ENCODE peak calls at places on chromosomes 3 and 15, in ten cellular contexts. W is type B pancreatic cell; S is stimulated activated CD8-positive, alpha-beta memory T cell treated with anti-CD3 and anti-CD28 coated beads, Interleukin-15, amount 100 ng/mL, for 1 hour; L is mesothelial cell of epicardium; X is H54; R is hepatic stellate cell; Z is pons; H is stimulated activated effector memory CD8-positive, alpha-beta T cell treated with anti-CD3 and anti-CD28 coated beads, Interleukin-12 subunit alpha, Interleukin-12 subunit beta, amount 100 ng/mL, for 72 hours; Q is RWPE1; P is mammary epithelial cell. J is an unnamed sample.
A peak's percentile ranks its signal among the peaks of the same experiment; 100 is the strongest.

GRCh38 chr3:187913617-187914033 is 168.4 kb upstream of the BCL6 start:
- DNase-seq in H (no peak), X (peak; percentile 28), L (no peak), Q (peak; percentile 45), R (no peak), P (peak; percentile 49), Z (no peak), W (no peak), S (no peak), J (peak; percentile 69)

GRCh38 chr3:16547555-16547954 is 34.1 kb upstream of the RFTN1 start:
- DNase-seq in W (no peak), H (no peak), S (no peak), Q (no peak), P (no peak), Z (no peak), X (no peak), R (no peak), L (no peak), J (no peak)

GRCh38 chr3:168977696-168978374 is 685.7 kb downstream of the MECOM start:
- DNase-seq in H (no peak), Z (peak; percentile 28), S (no peak), R (no peak), Q (no peak), L (no peak), X (no peak), W (no peak), P (no peak), J (no peak)

GRCh38 chr3:32175607-32176197 is 62.8 kb upstream of the CMTM8 start:
- DNase-seq in H (peak; percentile 63), R (peak; percentile 40), L (no peak), W (no peak), S (peak; percentile 42), Z (peak; percentile 59), P (peak; percentile 35), Q (peak; percentile 48), X (peak; percentile 56), J (no peak)

GRCh38 chr3:24521306-24522154 is 26.9 kb upstream of the THRB start:
- DNase-seq in S (no peak), X (no peak), Z (no peak), L (peak; percentile 36), Q (peak; percentile 29), P (peak; percentile 48), R (peak; percentile 31), W (peak; percentile 74), H (no peak), J (no peak)

GRCh38 chr3:152333928-152334327 is 65.2 kb downstream of the MBNL1 start:
- DNase-seq in Z (no peak), R (no peak), P (no peak), W (no peak), Q (no peak), S (no peak), H (no peak), L (no peak), X (no peak), J (no peak)

GRCh38 chr15:99409097-99409473 is 156.7 kb upstream of the MEF2A start:
- DNase-seq in H (no peak), W (no peak), P (peak; percentile 58), L (no peak), R (peak; percentile 86), Z (peak; percentile 67), S (no peak), X (peak; percentile 30), Q (peak; percentile 82), J (peak; percentile 23)

GRCh38 chr15:60379466-60380274 is 18.1 kb downstream of the ANXA2 start:
- DNase-seq in R (no peak), P (peak; percentile 93), X (no peak), S (no peak), Q (peak; percentile 46), Z (no peak), W (no peak), L (no peak), H (no peak), J (no peak)

GRCh38 chr3:38723569-38724391 is 74.3 kb upstream of the SCN5A start:
- DNase-seq in R (no peak), Z (no peak), L (no peak), W (no peak), P (no peak), S (no peak), X (no peak), H (no peak), Q (no peak), J (no peak)

GRCh38 chr3:153640689-153641308 is 478.8 kb downstream of the RAP2B start:
- DNase-seq in H (no peak), Q (no peak), Z (no peak), P (no peak), X (no peak), S (no peak), R (no peak), W (no peak), L (no peak), J (no peak)

GRCh38 chr3:190566043-190566933 is 52.4 kb downstream of the IL1RAP start:
- DNase-seq in W (no peak), H (peak; percentile 68), R (peak; percentile 76), P (peak; percentile 100), X (peak; percentile 76), Z (peak; percentile 84), Q (peak; percentile 93), L (no peak), S (no peak), J (no peak)

GRCh38 chr3:127750226-127751031 is 71.9 kb downstream of the MGLL start:
- DNase-seq in H (no peak), Z (no peak), W (no peak), R (peak; percentile 60), X (peak; percentile 41), L (no peak), P (peak; percentile 98), S (no peak), Q (peak; percentile 55), J (no peak)

GRCh38 chr3:124772081-124772831 is 42.0 kb downstream of the UMPS start:
- DNase-seq in R (peak; percentile 75), S (no peak), H (no peak), X (no peak), L (no peak), P (no peak), W (no peak), Z (peak; percentile 92), Q (no peak), J (no peak)

GRCh38 chr3:157533298-157533870 is 30.2 kb upstream of the VEPH1 start:
- DNase-seq in X (no peak), S (no peak), Q (no peak), W (no peak), Z (no peak), L (no peak), P (peak; percentile 37), H (no peak), R (peak; percentile 52), J (no peak)

GRCh38 chr3:65814883-65815578 is 223.7 kb downstream of the MAGI1 start:
- DNase-seq in Q (no peak), X (no peak), L (no peak), P (no peak), Z (no peak), W (no peak), R (no peak), S (no peak), H (no peak), J (no peak)

GRCh38 chr15:26126070-26126469 is 262.9 kb upstream of the ATP10A start:
- DNase-seq in H (no peak), W (no peak), X (no peak), P (no peak), Z (peak; percentile 13), R (no peak), L (no peak), S (no peak), Q (no peak), J (peak; percentile 28)

GRCh38 chr3:106130384-106131084 is 261.7 kb upstream of the CBLB start:
- DNase-seq in Q (peak; percentile 5), P (no peak), R (peak; percentile 60), H (no peak), S (no peak), L (no peak), Z (no peak), X (no peak), W (no peak), J (no peak)

GRCh38 chr3:117539729-117540128 is 830.1 kb downstream of the TUSC7 start:
- DNase-seq in S (no peak), Q (no peak), P (no peak), R (no peak), Z (no peak), W (no peak), L (no peak), X (no peak), H (no peak), J (no peak)

GRCh38 chr3:12393894-12394293 is 90.4 kb upstream of the TSEN2 start:
- DNase-seq in Z (no peak), S (no peak), R (no peak), H (no peak), L (no peak), Q (peak; percentile 13), X (no peak), W (no peak), P (peak; percentile 16), J (no peak)

GRCh38 chr3:90080988-90081387 is 973.6 kb downstream of the EPHA3 start:
- DNase-seq in R (no peak), Q (no peak), L (no peak), S (no peak), Z (peak; percentile 23), W (no peak), X (no peak), H (no peak), P (no peak), J (no peak)

GRCh38 chr3:54982807-54983206 is 54.9 kb upstream of the LRTM1 start:
- DNase-seq in L (no peak), X (no peak), W (no peak), Q (no peak), S (no peak), Z (no peak), R (no peak), H (no peak), P (no peak), J (no peak)

GRCh38 chr3:181700168-181701087 is 11.3 kb upstream of the SOX2 start:
- DNase-seq in W (peak; percentile 77), L (no peak), R (peak; percentile 61), S (no peak), P (peak; percentile 66), H (peak; percentile 61), Z (peak; percentile 93), Q (peak; percentile 72), X (peak; percentile 70), J (peak; percentile 33)

GRCh38 chr3:48631516-48632448 is 3.5 kb downstream of the SLC26A6 start:
- DNase-seq in P (no peak), Z (no peak), Q (no peak), R (no peak), X (no peak), H (no peak), S (no peak), L (no peak), W (no peak), J (no peak)

GRCh38 chr3:155404486-155404885 is 111.0 kb upstream of the STRIT1 start:
- DNase-seq in S (no peak), L (no peak), Z (no peak), W (no peak), X (no peak), R (no peak), Q (no peak), P (no peak), H (no peak), J (peak; percentile 71)

GRCh38 chr15:80445300-80446041 is 41.3 kb downstream of the ARNT2 start:
- DNase-seq in X (no peak), Z (no peak), Q (no peak), R (no peak), S (no peak), P (no peak), W (no peak), H (no peak), L (no peak), J (no peak)

GRCh38 chr3:72270072-72270611 is 485.2 kb upstream of the PROK2 start:
- DNase-seq in S (no peak), R (peak; percentile 87), X (peak; percentile 68), W (no peak), Q (peak; percentile 58), H (no peak), P (peak; percentile 67), Z (no peak), L (no peak), J (no peak)

GRCh38 chr3:127701281-127701792 is 28.6 kb downstream of the ABTB1 start:
- DNase-seq in Q (no peak), X (no peak), W (no peak), P (no peak), H (no peak), R (no peak), L (no peak), Z (no peak), S (no peak), J (no peak)

GRCh38 chr15:83365370-83365938 is 81.0 kb upstream of the BNC1 start:
- DNase-seq in W (no peak), R (no peak), Z (peak; percentile 80), X (peak; percentile 32), L (peak; percentile 53), S (no peak), H (no peak), Q (peak; percentile 76), P (peak; percentile 87), J (no peak)

J was measured in DMS153.